ENCODE peak calls at places on chromosomes 2 and 18, in eight cellular contexts. S is HTR-8/SVneo; W is NCI-H345; B is GM18507; C is NCI-H226; F is T-helper 1 cell; Z is stimulated activated naive B cell treated with anti-CD40 and anti-IgM and Interleukin-4, amounts not matched to agents 10 μg/mL and 1 μg/mL and 100 μg/mL, for 72 hours; D is NCI-H2029 treated with DMSO at 0.1 percent for 48 hours. U is an unnamed sample.

GRCh38 chr2:37192551-37192950 is 3.7 kb upstream of the CEBPZOS start:
- DNase-seq in D (no peak), S (no peak), F (no peak), C (no peak), W (no peak), Z (no peak), B (no peak), U (no peak)

GRCh38 chr2:23593396-23594078 is 208.6 kb downstream of the KLHL29 start:
- DNase-seq in F (no peak), S (no peak), B (no peak), Z (no peak), D (no peak), W (peak; percentile 51), C (no peak), U (no peak)

GRCh38 chr2:12717988-12718661 is 1.4 kb downstream of the TRIB2 start:
- DNase-seq in D (peak; percentile 11), F (peak; percentile 48), W (peak; percentile 73), S (no peak), B (no peak), Z (peak; percentile 28), C (no peak), U (no peak)

GRCh38 chr18:2994603-2995432 is 18.1 kb downstream of the LPIN2 start:
- DNase-seq in B (no peak), Z (peak; percentile 48), C (no peak), W (no peak), D (no peak), F (peak; percentile 69), S (no peak), U (no peak)

GRCh38 chr2:60319031-60319547 is 234.4 kb downstream of the BCL11A start:
- DNase-seq in D (no peak), S (no peak), B (no peak), W (no peak), Z (no peak), C (no peak), F (no peak), U (no peak)

GRCh38 chr2:30915485-30915884 is 108.2 kb upstream of the CAPN13 start:
- DNase-seq in Z (no peak), C (no peak), W (no peak), B (no peak), F (no peak), D (no peak), S (no peak), U (no peak)

GRCh38 chr2:19796036-19796703 is 105.6 kb downstream of the TTC32 start:
- DNase-seq in D (no peak), S (no peak), Z (no peak), C (peak; percentile 20), F (no peak), B (no peak), W (no peak), U (no peak)

GRCh38 chr2:20304411-20304810 is 46.2 kb downstream of the PUM2 start:
- DNase-seq in C (peak; percentile 7), S (peak; percentile 35), F (no peak), Z (no peak), D (no peak), W (no peak), B (no peak), U (no peak)

GRCh38 chr18:22493940-22494339 is 76.2 kb upstream of the CTAGE1 start:
- DNase-seq in F (no peak), Z (no peak), C (peak; percentile 43), B (no peak), D (no peak), S (no peak), W (no peak), U (no peak)

GRCh38 chr18:3119401-3120323 is 100.1 kb downstream of the MYOM1 start:
- DNase-seq in Z (no peak), F (no peak), S (no peak), B (no peak), C (no peak), D (no peak), W (no peak), U (no peak)

GRCh38 chr18:5895300-5895885 is at the start of gene TMEM200C:
- DNase-seq in B (no peak), D (no peak), Z (no peak), F (no peak), S (no peak), W (peak; percentile 60), C (no peak), U (no peak)

GRCh38 chr2:217827430-217828201 is 175.2 kb downstream of the TNS1 start:
- DNase-seq in W (no peak), D (no peak), C (no peak), S (no peak), B (no peak), F (no peak), Z (no peak), U (no peak)

GRCh38 chr2:172672114-172672513 is 63.5 kb upstream of the RAPGEF4 start:
- DNase-seq in D (no peak), Z (no peak), B (no peak), W (no peak), F (no peak), C (peak; percentile 24), S (no peak), U (no peak)

GRCh38 chr2:15074751-15075700 is 442.5 kb downstream of the LRATD1 start:
- DNase-seq in D (no peak), S (no peak), Z (no peak), F (no peak), C (no peak), W (no peak), B (no peak), U (no peak)

GRCh38 chr2:66445076-66445724 is 10.3 kb downstream of the MEIS1 start:
- DNase-seq in D (no peak), F (no peak), S (no peak), C (no peak), W (no peak), Z (no peak), B (no peak), U (no peak)

GRCh38 chr2:132401326-132401725 is 15.3 kb upstream of the GPR39 start:
- DNase-seq in B (no peak), Z (no peak), S (no peak), F (no peak), W (no peak), D (no peak), C (no peak), U (no peak)

GRCh38 chr2:126851756-126852155 is 46.9 kb upstream of the TEX51 start:
- DNase-seq in C (no peak), S (no peak), D (no peak), F (no peak), W (no peak), B (no peak), Z (no peak), U (no peak)

U was measured in LNCaP clone FGC.